ENCODE peak calls at places on chromosomes 7 and 10, in eight cellular contexts. One of them, this sample, is unnamed.

GRCh38 chr7:108418941-108419340 is 37.3 kb downstream of the NRCAM start:
- DNase-seq in neural progenitor cell: no peak
- DNase-seq in colonic mucosa: no peak
- DNase-seq in prostate gland: no peak
- DNase-seq in A549: no peak
- DNase-seq in gastrocnemius medialis: no peak
- DNase-seq in AG10803: no peak
- DNase-seq in ascending aorta: no peak
- DNase-seq in this sample: no peak

GRCh38 chr7:47180268-47180826 is 401.6 kb downstream of the TNS3 start:
- DNase-seq in neural progenitor cell: peak
- DNase-seq in colonic mucosa: peak
- DNase-seq in prostate gland: peak
- DNase-seq in A549: peak
- DNase-seq in gastrocnemius medialis: no peak
- DNase-seq in AG10803: peak
- DNase-seq in ascending aorta: no peak
- DNase-seq in this sample: peak

GRCh38 chr7:12872487-12872886 is 185.1 kb downstream of the ARL4A start:
- DNase-seq in neural progenitor cell: no peak
- DNase-seq in colonic mucosa: no peak
- DNase-seq in prostate gland: no peak
- DNase-seq in A549: no peak
- DNase-seq in gastrocnemius medialis: no peak
- DNase-seq in AG10803: no peak
- DNase-seq in ascending aorta: no peak
- DNase-seq in this sample: no peak

GRCh38 chr10:17835688-17836087 is 26.5 kb downstream of the MRC1 start:
- DNase-seq in neural progenitor cell: peak
- DNase-seq in colonic mucosa: no peak
- DNase-seq in prostate gland: no peak
- DNase-seq in A549: peak
- DNase-seq in gastrocnemius medialis: no peak
- DNase-seq in AG10803: peak
- DNase-seq in ascending aorta: no peak
- DNase-seq in this sample: peak

GRCh38 chr10:11849272-11849671 is 26.1 kb downstream of the PROSER2 start:
- DNase-seq in neural progenitor cell: no peak
- DNase-seq in colonic mucosa: no peak
- DNase-seq in prostate gland: no peak
- DNase-seq in A549: no peak
- DNase-seq in gastrocnemius medialis: no peak
- DNase-seq in AG10803: no peak
- DNase-seq in ascending aorta: no peak
- DNase-seq in this sample: no peak

GRCh38 chr10:100662067-100662466 is 83.3 kb upstream of the PAX2 start:
- DNase-seq in neural progenitor cell: no peak
- DNase-seq in colonic mucosa: no peak
- DNase-seq in prostate gland: no peak
- DNase-seq in A549: no peak
- DNase-seq in gastrocnemius medialis: no peak
- DNase-seq in AG10803: no peak
- DNase-seq in ascending aorta: no peak
- DNase-seq in this sample: no peak

GRCh38 chr10:21034241-21034640 is 137.1 kb upstream of the NEBL start:
- DNase-seq in neural progenitor cell: no peak
- DNase-seq in colonic mucosa: no peak
- DNase-seq in prostate gland: no peak
- DNase-seq in A549: no peak
- DNase-seq in gastrocnemius medialis: no peak
- DNase-seq in AG10803: no peak
- DNase-seq in ascending aorta: no peak
- DNase-seq in this sample: no peak

GRCh38 chr7:134943785-134944400 is 42.4 kb upstream of the AGBL3 start:
- DNase-seq in neural progenitor cell: peak
- DNase-seq in colonic mucosa: no peak
- DNase-seq in prostate gland: no peak
- DNase-seq in A549: peak
- DNase-seq in gastrocnemius medialis: no peak
- DNase-seq in AG10803: no peak
- DNase-seq in ascending aorta: no peak
- DNase-seq in this sample: no peak

GRCh38 chr10:80444646-80445319 is 9.3 kb upstream of the TSPAN14 start:
- DNase-seq in neural progenitor cell: peak
- DNase-seq in colonic mucosa: peak
- DNase-seq in prostate gland: peak
- DNase-seq in A549: peak
- DNase-seq in gastrocnemius medialis: peak
- DNase-seq in AG10803: peak
- DNase-seq in ascending aorta: no peak
- DNase-seq in this sample: no peak

GRCh38 chr7:143361552-143362125 is 874 bp downstream of the FAM131B start:
- DNase-seq in neural progenitor cell: peak
- DNase-seq in colonic mucosa: no peak
- DNase-seq in prostate gland: no peak
- DNase-seq in A549: no peak
- DNase-seq in gastrocnemius medialis: no peak
- DNase-seq in AG10803: no peak
- DNase-seq in ascending aorta: no peak
- DNase-seq in this sample: no peak

GRCh38 chr7:158192184-158192835 is 395.3 kb downstream of the PTPRN2 start:
- DNase-seq in neural progenitor cell: no peak
- DNase-seq in colonic mucosa: no peak
- DNase-seq in prostate gland: no peak
- DNase-seq in A549: no peak
- DNase-seq in gastrocnemius medialis: no peak
- DNase-seq in AG10803: no peak
- DNase-seq in ascending aorta: no peak
- DNase-seq in this sample: no peak

GRCh38 chr10:47297796-47298540 is 2.0 kb upstream of the GDF10 start:
- DNase-seq in neural progenitor cell: peak
- DNase-seq in colonic mucosa: no peak
- DNase-seq in prostate gland: no peak
- DNase-seq in A549: no peak
- DNase-seq in gastrocnemius medialis: no peak
- DNase-seq in AG10803: no peak
- DNase-seq in ascending aorta: no peak
- DNase-seq in this sample: no peak

GRCh38 chr7:15628876-15629275 is 57.6 kb downstream of the MEOX2 start:
- DNase-seq in neural progenitor cell: no peak
- DNase-seq in colonic mucosa: no peak
- DNase-seq in prostate gland: no peak
- DNase-seq in A549: no peak
- DNase-seq in gastrocnemius medialis: no peak
- DNase-seq in AG10803: no peak
- DNase-seq in ascending aorta: no peak
- DNase-seq in this sample: no peak

GRCh38 chr10:26503911-26504310 is 65.8 kb downstream of the APBB1IP start:
- DNase-seq in neural progenitor cell: peak
- DNase-seq in colonic mucosa: no peak
- DNase-seq in prostate gland: no peak
- DNase-seq in A549: no peak
- DNase-seq in gastrocnemius medialis: no peak
- DNase-seq in AG10803: no peak
- DNase-seq in ascending aorta: no peak
- DNase-seq in this sample: no peak

GRCh38 chr10:130127612-130128607 is 8.3 kb upstream of the GLRX3 start:
- DNase-seq in neural progenitor cell: peak
- DNase-seq in colonic mucosa: peak
- DNase-seq in prostate gland: peak
- DNase-seq in A549: peak
- DNase-seq in gastrocnemius medialis: no peak
- DNase-seq in AG10803: peak
- DNase-seq in ascending aorta: no peak
- DNase-seq in this sample: no peak

GRCh38 chr7:139828880-139829653 is at the start of gene TBXAS1:
- DNase-seq in neural progenitor cell: no peak
- DNase-seq in colonic mucosa: peak
- DNase-seq in prostate gland: peak
- DNase-seq in A549: peak
- DNase-seq in gastrocnemius medialis: no peak
- DNase-seq in AG10803: no peak
- DNase-seq in ascending aorta: no peak
- DNase-seq in this sample: no peak

GRCh38 chr7:20146461-20146860 is 70.7 kb downstream of the MACC1 start:
- DNase-seq in neural progenitor cell: no peak
- DNase-seq in colonic mucosa: no peak
- DNase-seq in prostate gland: no peak
- DNase-seq in A549: no peak
- DNase-seq in gastrocnemius medialis: no peak
- DNase-seq in AG10803: peak
- DNase-seq in ascending aorta: no peak
- DNase-seq in this sample: peak

GRCh38 chr7:30975257-30975899 is 11.6 kb downstream of the GHRHR start:
- DNase-seq in neural progenitor cell: no peak
- DNase-seq in colonic mucosa: peak
- DNase-seq in prostate gland: no peak
- DNase-seq in A549: no peak
- DNase-seq in gastrocnemius medialis: no peak
- DNase-seq in AG10803: no peak
- DNase-seq in ascending aorta: no peak
- DNase-seq in this sample: no peak
- H3K4me3 ChIP-seq in neural progenitor cell: no peak
- H3K4me3 ChIP-seq in colonic mucosa: no peak
- H3K4me3 ChIP-seq in prostate gland: no peak
- H3K4me3 ChIP-seq in A549: no peak
- H3K4me3 ChIP-seq in gastrocnemius medialis: no peak
- H3K4me3 ChIP-seq in AG10803: no peak
- H3K4me3 ChIP-seq in ascending aorta: no peak
- H3K4me3 ChIP-seq in this sample: no peak

GRCh38 chr10:58734116-58734515 is 221.4 kb downstream of the BICC1 start:
- DNase-seq in neural progenitor cell: no peak
- DNase-seq in colonic mucosa: no peak
- DNase-seq in prostate gland: no peak
- DNase-seq in A549: no peak
- DNase-seq in gastrocnemius medialis: no peak
- DNase-seq in AG10803: peak
- DNase-seq in ascending aorta: no peak
- DNase-seq in this sample: peak
- TF ChIP-seq CTCF in neural progenitor cell: no peak
- TF ChIP-seq CTCF in colonic mucosa: no peak
- TF ChIP-seq CTCF in prostate gland: no peak
- TF ChIP-seq CTCF in A549: no peak
- TF ChIP-seq CTCF in gastrocnemius medialis: no peak
- TF ChIP-seq CTCF in AG10803: peak
- TF ChIP-seq CTCF in ascending aorta: peak
- TF ChIP-seq CTCF in this sample: no peak

GRCh38 chr7:122329145-122329802 is 24.7 kb upstream of the FEZF1 start:
- DNase-seq in neural progenitor cell: peak
- DNase-seq in colonic mucosa: no peak
- DNase-seq in prostate gland: no peak
- DNase-seq in A549: no peak
- DNase-seq in gastrocnemius medialis: no peak
- DNase-seq in AG10803: no peak
- DNase-seq in ascending aorta: no peak
- DNase-seq in this sample: no peak
- H3K4me3 ChIP-seq in neural progenitor cell: peak
- H3K4me3 ChIP-seq in colonic mucosa: no peak
- H3K4me3 ChIP-seq in prostate gland: no peak
- H3K4me3 ChIP-seq in A549: no peak
- H3K4me3 ChIP-seq in gastrocnemius medialis: no peak
- H3K4me3 ChIP-seq in AG10803: no peak
- H3K4me3 ChIP-seq in ascending aorta: no peak
- H3K4me3 ChIP-seq in this sample: no peak

GRCh38 chr7:129946282-129946681 is 6.5 kb downstream of the UBE2H start:
- DNase-seq in neural progenitor cell: no peak
- DNase-seq in colonic mucosa: no peak
- DNase-seq in prostate gland: no peak
- DNase-seq in A549: no peak
- DNase-seq in gastrocnemius medialis: no peak
- DNase-seq in AG10803: no peak
- DNase-seq in ascending aorta: no peak
- DNase-seq in this sample: no peak
- TF ChIP-seq CTCF in neural progenitor cell: no peak
- TF ChIP-seq CTCF in colonic mucosa: no peak
- TF ChIP-seq CTCF in prostate gland: no peak
- TF ChIP-seq CTCF in A549: no peak
- TF ChIP-seq CTCF in gastrocnemius medialis: no peak
- TF ChIP-seq CTCF in AG10803: no peak
- TF ChIP-seq CTCF in ascending aorta: no peak
- TF ChIP-seq CTCF in this sample: no peak

DNA sequence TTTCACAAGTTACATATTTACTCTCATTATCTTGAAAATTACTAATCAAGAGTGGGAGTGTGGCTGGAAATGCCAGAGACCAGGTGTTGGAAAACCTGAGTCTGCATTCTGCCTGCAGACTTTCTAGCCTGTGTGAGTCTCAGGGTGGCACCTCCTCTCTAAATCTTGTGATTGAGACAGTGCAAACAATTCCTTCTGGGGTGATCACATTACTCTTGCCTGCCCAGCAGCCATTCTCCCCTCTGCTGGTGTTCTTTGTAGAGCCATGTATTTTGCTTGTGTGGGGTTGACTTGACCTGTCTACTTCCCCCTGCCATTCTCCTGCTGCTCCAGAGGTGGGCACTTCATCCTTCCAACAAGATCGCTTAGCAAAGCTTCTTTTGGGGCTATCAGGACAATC is 101.1 kb downstream of the RAPGEF5 start:
- DNase-seq in neural progenitor cell: peak
- DNase-seq in colonic mucosa: no peak
- DNase-seq in prostate gland: no peak
- DNase-seq in A549: no peak
- DNase-seq in gastrocnemius medialis: no peak
- DNase-seq in AG10803: no peak
- DNase-seq in ascending aorta: no peak
- DNase-seq in this sample: no peak
- H3K4me3 ChIP-seq in neural progenitor cell: no peak
- H3K4me3 ChIP-seq in colonic mucosa: no peak
- H3K4me3 ChIP-seq in prostate gland: no peak
- H3K4me3 ChIP-seq in A549: no peak
- H3K4me3 ChIP-seq in gastrocnemius medialis: no peak
- H3K4me3 ChIP-seq in AG10803: no peak
- H3K4me3 ChIP-seq in ascending aorta: no peak
- H3K4me3 ChIP-seq in this sample: no peak

This sample was measured in AG04449.